ENCODE peak calls at places on chromosome 7, in six cellular contexts. One of them, this sample, is unnamed.

GRCh38 chr7:40921589-40922315 is 781.1 kb downstream of the INHBA start:
- DNase-seq in CD8-positive, alpha-beta T cell: no peak
- DNase-seq in mucosa of descending colon: no peak
- DNase-seq in GM12878: no peak
- DNase-seq in choroid plexus epithelial cell: no peak
- DNase-seq in MM.1S: no peak
- DNase-seq in this sample: no peak

GRCh38 chr7:64685741-64686140 is 19.8 kb downstream of the ZNF107 start:
- DNase-seq in MM.1S: no peak
- DNase-seq in mucosa of descending colon: no peak
- DNase-seq in choroid plexus epithelial cell: no peak
- DNase-seq in CD8-positive, alpha-beta T cell: no peak
- DNase-seq in GM12878: no peak
- DNase-seq in this sample: no peak

GRCh38 chr7:11341285-11341944 is 367.7 kb downstream of the PHF14 start:
- DNase-seq in choroid plexus epithelial cell: peak; percentile 73
- DNase-seq in CD8-positive, alpha-beta T cell: no peak
- DNase-seq in GM12878: no peak
- DNase-seq in MM.1S: no peak
- DNase-seq in mucosa of descending colon: no peak
- DNase-seq in this sample: peak; percentile 61

GRCh38 chr7:74329225-74329624 is 40.0 kb downstream of the CLIP2 start:
- DNase-seq in mucosa of descending colon: no peak
- DNase-seq in choroid plexus epithelial cell: no peak
- DNase-seq in MM.1S: no peak
- DNase-seq in GM12878: no peak
- DNase-seq in CD8-positive, alpha-beta T cell: no peak
- DNase-seq in this sample: no peak

GRCh38 chr7:77657427-77658331 is 38.6 kb upstream of the RSBN1L start:
- DNase-seq in CD8-positive, alpha-beta T cell: no peak
- DNase-seq in GM12878: peak; percentile 12
- DNase-seq in choroid plexus epithelial cell: peak; percentile 73
- DNase-seq in mucosa of descending colon: no peak
- DNase-seq in MM.1S: peak; percentile 57
- DNase-seq in this sample: peak; percentile 47

GRCh38 chr7:132548489-132549078 is 27.7 kb downstream of the PLXNA4 start:
- DNase-seq in MM.1S: no peak
- DNase-seq in mucosa of descending colon: no peak
- DNase-seq in choroid plexus epithelial cell: no peak
- DNase-seq in CD8-positive, alpha-beta T cell: no peak
- DNase-seq in GM12878: no peak
- DNase-seq in this sample: peak; percentile 64

GRCh38 chr7:30679664-30680063 is 2.6 kb downstream of the CRHR2 start:
- DNase-seq in mucosa of descending colon: no peak
- DNase-seq in choroid plexus epithelial cell: no peak
- DNase-seq in MM.1S: no peak
- DNase-seq in GM12878: no peak
- DNase-seq in CD8-positive, alpha-beta T cell: no peak
- DNase-seq in this sample: no peak

GRCh38 chr7:132933076-132933466 is 148.8 kb downstream of the CHCHD3 start:
- DNase-seq in GM12878: no peak
- DNase-seq in choroid plexus epithelial cell: peak; percentile 90
- DNase-seq in MM.1S: no peak
- DNase-seq in CD8-positive, alpha-beta T cell: no peak
- DNase-seq in mucosa of descending colon: no peak
- DNase-seq in this sample: peak; percentile 95

GRCh38 chr7:80379034-80379433 is 132.8 kb downstream of the GNAT3 start:
- DNase-seq in choroid plexus epithelial cell: peak; percentile 78
- DNase-seq in mucosa of descending colon: no peak
- DNase-seq in CD8-positive, alpha-beta T cell: no peak
- DNase-seq in GM12878: no peak
- DNase-seq in MM.1S: no peak
- DNase-seq in this sample: peak; percentile 68

GRCh38 chr7:1752771-1753562 is 82.9 kb downstream of the ELFN1 start:
- DNase-seq in mucosa of descending colon: no peak
- DNase-seq in GM12878: no peak
- DNase-seq in CD8-positive, alpha-beta T cell: no peak
- DNase-seq in choroid plexus epithelial cell: no peak
- DNase-seq in MM.1S: peak; percentile 59
- DNase-seq in this sample: no peak

GRCh38 chr7:131521651-131522163 is 34.7 kb downstream of the PODXL start:
- DNase-seq in GM12878: no peak
- DNase-seq in MM.1S: no peak
- DNase-seq in CD8-positive, alpha-beta T cell: no peak
- DNase-seq in mucosa of descending colon: peak; percentile 73
- DNase-seq in choroid plexus epithelial cell: no peak
- DNase-seq in this sample: no peak

GRCh38 chr7:37089972-37090371 is 358.7 kb downstream of the ELMO1 start:
- DNase-seq in mucosa of descending colon: no peak
- DNase-seq in MM.1S: no peak
- DNase-seq in CD8-positive, alpha-beta T cell: no peak
- DNase-seq in GM12878: no peak
- DNase-seq in choroid plexus epithelial cell: peak; percentile 26
- DNase-seq in this sample: peak; percentile 3

GRCh38 chr7:148754912-148755311 is 56.2 kb downstream of the CUL1 start:
- DNase-seq in GM12878: no peak
- DNase-seq in mucosa of descending colon: no peak
- DNase-seq in choroid plexus epithelial cell: no peak
- DNase-seq in CD8-positive, alpha-beta T cell: no peak
- DNase-seq in MM.1S: no peak
- DNase-seq in this sample: no peak

GRCh38 chr7:115096262-115096661 is 174.4 kb downstream of the MDFIC start:
- DNase-seq in CD8-positive, alpha-beta T cell: no peak
- DNase-seq in GM12878: no peak
- DNase-seq in choroid plexus epithelial cell: peak; percentile 52
- DNase-seq in mucosa of descending colon: no peak
- DNase-seq in MM.1S: no peak
- DNase-seq in this sample: peak; percentile 9

GRCh38 chr7:67206452-67206851 is 209.8 kb downstream of the TYW1 start:
- DNase-seq in CD8-positive, alpha-beta T cell: no peak
- DNase-seq in choroid plexus epithelial cell: no peak
- DNase-seq in GM12878: no peak
- DNase-seq in MM.1S: no peak
- DNase-seq in mucosa of descending colon: no peak
- DNase-seq in this sample: no peak

GRCh38 chr7:127393370-127394058 is 1.0 kb upstream of the ZNF800 start:
- DNase-seq in mucosa of descending colon: peak; percentile 47
- DNase-seq in CD8-positive, alpha-beta T cell: no peak
- DNase-seq in GM12878: no peak
- DNase-seq in choroid plexus epithelial cell: peak; percentile 34
- DNase-seq in MM.1S: no peak
- DNase-seq in this sample: no peak

GRCh38 chr7:106047818-106048490 is 64.2 kb downstream of the SYPL1 start:
- DNase-seq in mucosa of descending colon: no peak
- DNase-seq in CD8-positive, alpha-beta T cell: no peak
- DNase-seq in GM12878: no peak
- DNase-seq in choroid plexus epithelial cell: no peak
- DNase-seq in MM.1S: no peak
- DNase-seq in this sample: no peak

GRCh38 chr7:92255308-92255707 is 9.5 kb downstream of the ANKIB1 start:
- DNase-seq in choroid plexus epithelial cell: peak; percentile 86
- DNase-seq in mucosa of descending colon: no peak
- DNase-seq in CD8-positive, alpha-beta T cell: no peak
- DNase-seq in MM.1S: no peak
- DNase-seq in GM12878: no peak
- DNase-seq in this sample: peak; percentile 85

GRCh38 chr7:14839307-14839706 is 63.2 kb downstream of the DGKB start:
- DNase-seq in CD8-positive, alpha-beta T cell: no peak
- DNase-seq in MM.1S: no peak
- DNase-seq in choroid plexus epithelial cell: no peak
- DNase-seq in mucosa of descending colon: no peak
- DNase-seq in GM12878: no peak
- DNase-seq in this sample: no peak

GRCh38 chr7:105473163-105473562 is 48.9 kb downstream of the PUS7 start:
- DNase-seq in CD8-positive, alpha-beta T cell: no peak
- DNase-seq in GM12878: no peak
- DNase-seq in MM.1S: no peak
- DNase-seq in mucosa of descending colon: no peak
- DNase-seq in choroid plexus epithelial cell: peak; percentile 95
- DNase-seq in this sample: peak; percentile 90

GRCh38 chr7:111931016-111931517 is 275.1 kb downstream of the DOCK4 start:
- DNase-seq in mucosa of descending colon: no peak
- DNase-seq in choroid plexus epithelial cell: peak; percentile 73
- DNase-seq in GM12878: no peak
- DNase-seq in CD8-positive, alpha-beta T cell: no peak
- DNase-seq in MM.1S: no peak
- DNase-seq in this sample: peak; percentile 32

GRCh38 chr7:94514140-94514889 is 4.7 kb downstream of the CASD1 start:
- DNase-seq in GM12878: no peak
- DNase-seq in choroid plexus epithelial cell: no peak
- DNase-seq in mucosa of descending colon: no peak
- DNase-seq in CD8-positive, alpha-beta T cell: no peak
- DNase-seq in MM.1S: no peak
- DNase-seq in this sample: no peak

GRCh38 chr7:100642534-100642907 is 1.2 kb upstream of the TFR2 start:
- DNase-seq in mucosa of descending colon: no peak
- DNase-seq in choroid plexus epithelial cell: no peak
- DNase-seq in GM12878: no peak
- DNase-seq in MM.1S: peak; percentile 58
- DNase-seq in CD8-positive, alpha-beta T cell: no peak
- DNase-seq in this sample: no peak

GRCh38 chr7:158704524-158705233 is at the start of gene NCAPG2:
- DNase-seq in mucosa of descending colon: peak; percentile 99
- DNase-seq in choroid plexus epithelial cell: peak; percentile 98
- DNase-seq in CD8-positive, alpha-beta T cell: peak; percentile 96
- DNase-seq in GM12878: peak; percentile 88
- DNase-seq in MM.1S: peak; percentile 100
- DNase-seq in this sample: peak; percentile 99
- TF ChIP-seq CTCF in mucosa of descending colon: peak; percentile 44
- TF ChIP-seq CTCF in choroid plexus epithelial cell: peak; percentile 10
- TF ChIP-seq CTCF in CD8-positive, alpha-beta T cell: no peak
- TF ChIP-seq CTCF in GM12878: no peak
- TF ChIP-seq CTCF in MM.1S: peak; percentile 12
- TF ChIP-seq CTCF in this sample: peak; percentile 18

DNA sequence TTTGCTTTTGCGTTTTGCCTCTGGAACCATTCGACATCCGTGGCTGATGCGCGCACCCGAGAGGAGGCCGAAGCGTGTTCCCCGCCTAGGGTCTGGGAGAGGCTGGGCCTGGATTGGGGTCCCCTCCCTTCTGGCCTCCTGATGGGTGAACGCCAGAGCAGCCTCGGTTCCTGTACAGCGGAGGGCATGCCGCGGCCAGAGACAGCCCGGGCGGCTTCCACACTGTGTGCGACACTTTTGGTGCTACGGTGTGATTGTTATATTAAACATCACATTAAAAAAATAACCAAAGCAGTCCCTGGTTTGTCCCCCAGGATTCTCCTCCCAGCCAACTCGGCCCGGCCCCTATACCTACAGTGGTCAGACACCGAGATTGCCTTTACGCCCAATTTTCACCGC is 3.7 kb upstream of the HOXA7 start:
- DNase-seq in GM12878: no peak
- DNase-seq in MM.1S: no peak
- DNase-seq in mucosa of descending colon: peak; percentile 61
- DNase-seq in choroid plexus epithelial cell: no peak
- DNase-seq in CD8-positive, alpha-beta T cell: no peak
- DNase-seq in this sample: no peak
- H3K4me3 ChIP-seq in GM12878: peak overlapping the region; percentile 72
- H3K4me3 ChIP-seq in MM.1S: peak overlapping the region; percentile 64
- H3K4me3 ChIP-seq in mucosa of descending colon: no peak overlapping the region
- H3K4me3 ChIP-seq in choroid plexus epithelial cell: no peak overlapping the region
- H3K4me3 ChIP-seq in CD8-positive, alpha-beta T cell: peak overlapping the region; percentile 79
- H3K4me3 ChIP-seq in this sample: no peak overlapping the region

DNA sequence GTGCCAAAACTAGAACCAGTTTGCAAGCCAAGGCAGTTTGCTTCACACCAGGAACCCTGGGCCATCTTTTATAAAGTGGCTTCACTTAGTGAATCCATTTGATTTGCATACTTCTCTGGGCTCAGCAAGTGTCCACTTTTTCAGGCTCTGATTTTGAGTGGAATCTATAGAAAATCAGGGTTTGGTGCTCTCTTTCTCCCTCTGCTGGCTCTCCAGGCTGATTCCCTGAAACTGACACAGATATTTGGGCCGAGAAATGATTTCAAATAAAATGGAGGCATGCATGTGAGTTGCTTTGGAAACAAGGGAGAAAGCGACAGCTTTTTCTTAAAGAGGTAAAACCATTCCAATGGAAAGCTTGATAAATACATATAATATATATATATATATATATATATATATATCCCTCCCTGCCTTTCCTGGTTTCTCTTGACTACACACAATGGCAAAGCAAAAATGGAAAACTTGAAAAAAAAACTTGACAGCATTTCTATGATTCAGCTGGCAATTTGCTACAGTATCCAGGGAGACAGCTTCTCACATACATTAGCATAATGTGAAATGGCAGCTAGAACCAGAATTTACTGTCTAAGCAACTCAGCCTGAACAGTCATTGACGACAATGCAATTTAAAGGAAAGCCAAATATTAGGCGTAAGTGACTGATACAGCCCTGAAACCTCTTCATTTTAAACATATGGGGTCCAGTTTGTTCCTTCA is 188.4 kb downstream of the TMEM178B start:
- DNase-seq in choroid plexus epithelial cell: peak; percentile 10
- DNase-seq in CD8-positive, alpha-beta T cell: no peak
- DNase-seq in GM12878: no peak
- DNase-seq in MM.1S: no peak
- DNase-seq in mucosa of descending colon: no peak
- DNase-seq in this sample: no peak
- TF ChIP-seq CTCF in choroid plexus epithelial cell: peak; percentile 52
- TF ChIP-seq CTCF in CD8-positive, alpha-beta T cell: no peak
- TF ChIP-seq CTCF in GM12878: no peak
- TF ChIP-seq CTCF in MM.1S: peak; percentile 23
- TF ChIP-seq CTCF in mucosa of descending colon: no peak
- TF ChIP-seq CTCF in this sample: peak; percentile 32

GRCh38 chr7:7607010-7607409 is 33.5 kb upstream of the UMAD1 start:
- DNase-seq in mucosa of descending colon: no peak
- DNase-seq in GM12878: no peak
- DNase-seq in MM.1S: no peak
- DNase-seq in choroid plexus epithelial cell: no peak
- DNase-seq in CD8-positive, alpha-beta T cell: no peak
- DNase-seq in this sample: no peak
- H3K4me3 ChIP-seq in mucosa of descending colon: no peak overlapping the region
- H3K4me3 ChIP-seq in GM12878: no peak overlapping the region
- H3K4me3 ChIP-seq in MM.1S: no peak overlapping the region
- H3K4me3 ChIP-seq in choroid plexus epithelial cell: no peak overlapping the region
- H3K4me3 ChIP-seq in CD8-positive, alpha-beta T cell: no peak overlapping the region
- H3K4me3 ChIP-seq in this sample: no peak overlapping the region

GRCh38 chr7:50481867-50482266 is 31.7 kb upstream of the FIGNL1 start:
- DNase-seq in MM.1S: no peak
- DNase-seq in CD8-positive, alpha-beta T cell: no peak
- DNase-seq in GM12878: no peak
- DNase-seq in choroid plexus epithelial cell: no peak
- DNase-seq in mucosa of descending colon: no peak
- DNase-seq in this sample: no peak
- TF ChIP-seq CTCF in MM.1S: no peak
- TF ChIP-seq CTCF in CD8-positive, alpha-beta T cell: no peak
- TF ChIP-seq CTCF in GM12878: no peak
- TF ChIP-seq CTCF in choroid plexus epithelial cell: peak; percentile 6
- TF ChIP-seq CTCF in mucosa of descending colon: no peak
- TF ChIP-seq CTCF in this sample: no peak

GRCh38 chr7:55951637-55952351 is at the start of gene MRPS17:
- DNase-seq in GM12878: peak; percentile 72
- DNase-seq in CD8-positive, alpha-beta T cell: peak; percentile 82
- DNase-seq in choroid plexus epithelial cell: peak; percentile 88
- DNase-seq in mucosa of descending colon: peak; percentile 96
- DNase-seq in MM.1S: peak; percentile 93
- DNase-seq in this sample: peak; percentile 84
- H3K4me3 ChIP-seq in GM12878: peak within 1 kb of the TSS; percentile 97
- H3K4me3 ChIP-seq in CD8-positive, alpha-beta T cell: peak within 1 kb of the TSS; percentile 71
- H3K4me3 ChIP-seq in choroid plexus epithelial cell: peak within 1 kb of the TSS; percentile 96
- H3K4me3 ChIP-seq in mucosa of descending colon: peak within 1 kb of the TSS; percentile 74
- H3K4me3 ChIP-seq in MM.1S: peak within 1 kb of the TSS; percentile 78
- H3K4me3 ChIP-seq in this sample: peak within 1 kb of the TSS; percentile 96

This sample was measured in cardiac fibroblast.